ENCODE peak calls at places on chromosome 22, in six cellular contexts. One of them, this sample, is unnamed.

GRCh38 chr22:36083056-36083455 is 54.4 kb upstream of the RBFOX2 start:
- DNase-seq in body of pancreas: no peak
- DNase-seq in HCT116: no peak
- DNase-seq in sigmoid colon: peak; percentile 27
- DNase-seq in prostate gland: no peak
- DNase-seq in uterus: no peak
- DNase-seq in this sample: no peak

GRCh38 chr22:37290737-37291136 is 8.4 kb downstream of the CYTH4 start:
- DNase-seq in prostate gland: no peak
- DNase-seq in HCT116: no peak
- DNase-seq in sigmoid colon: no peak
- DNase-seq in body of pancreas: no peak
- DNase-seq in uterus: no peak
- DNase-seq in this sample: no peak

GRCh38 chr22:32919629-32920028 is 118.1 kb downstream of the TIMP3 start:
- DNase-seq in body of pancreas: no peak
- DNase-seq in sigmoid colon: no peak
- DNase-seq in prostate gland: no peak
- DNase-seq in HCT116: no peak
- DNase-seq in uterus: no peak
- DNase-seq in this sample: no peak

GRCh38 chr22:20864186-20864908 is 5.5 kb downstream of the SNAP29 start:
- DNase-seq in prostate gland: no peak
- DNase-seq in body of pancreas: no peak
- DNase-seq in sigmoid colon: no peak
- DNase-seq in HCT116: no peak
- DNase-seq in uterus: no peak
- DNase-seq in this sample: no peak

GRCh38 chr22:44129614-44129976 is 51.1 kb upstream of the PARVG start:
- DNase-seq in prostate gland: no peak
- DNase-seq in uterus: no peak
- DNase-seq in HCT116: no peak
- DNase-seq in body of pancreas: no peak
- DNase-seq in sigmoid colon: peak; percentile 19
- DNase-seq in this sample: no peak

GRCh38 chr22:19443544-19444211 is 3.8 kb downstream of the C22orf39 start:
- DNase-seq in body of pancreas: no peak
- DNase-seq in prostate gland: no peak
- DNase-seq in sigmoid colon: no peak
- DNase-seq in HCT116: no peak
- DNase-seq in uterus: no peak
- DNase-seq in this sample: no peak

GRCh38 chr22:50530280-50530856 is 556 bp upstream of the TYMP start:
- DNase-seq in body of pancreas: peak; percentile 63
- DNase-seq in HCT116: peak; percentile 73
- DNase-seq in sigmoid colon: peak; percentile 93
- DNase-seq in uterus: peak; percentile 66
- DNase-seq in prostate gland: peak; percentile 72
- DNase-seq in this sample: peak; percentile 84

GRCh38 chr22:41856484-41856883 is 23.6 kb downstream of the SREBF2 start:
- DNase-seq in sigmoid colon: no peak
- DNase-seq in body of pancreas: no peak
- DNase-seq in HCT116: no peak
- DNase-seq in uterus: no peak
- DNase-seq in prostate gland: no peak
- DNase-seq in this sample: no peak

GRCh38 chr22:17476838-17477237 is 86.5 kb upstream of the SLC25A18 start:
- DNase-seq in prostate gland: no peak
- DNase-seq in sigmoid colon: no peak
- DNase-seq in body of pancreas: no peak
- DNase-seq in HCT116: no peak
- DNase-seq in uterus: no peak
- DNase-seq in this sample: no peak

GRCh38 chr22:49435596-49435995 is 392.1 kb downstream of the BRD1 start:
- DNase-seq in body of pancreas: no peak
- DNase-seq in uterus: no peak
- DNase-seq in prostate gland: no peak
- DNase-seq in HCT116: no peak
- DNase-seq in sigmoid colon: no peak
- DNase-seq in this sample: no peak

GRCh38 chr22:49436056-49436455 is 391.6 kb downstream of the BRD1 start:
- DNase-seq in HCT116: no peak
- DNase-seq in prostate gland: no peak
- DNase-seq in body of pancreas: no peak
- DNase-seq in sigmoid colon: no peak
- DNase-seq in uterus: no peak
- DNase-seq in this sample: no peak

GRCh38 chr22:49433044-49433443 is 394.6 kb downstream of the BRD1 start:
- DNase-seq in body of pancreas: no peak
- DNase-seq in HCT116: no peak
- DNase-seq in prostate gland: no peak
- DNase-seq in uterus: no peak
- DNase-seq in sigmoid colon: no peak
- DNase-seq in this sample: peak; percentile 20

GRCh38 chr22:49432211-49432905 is 395.3 kb downstream of the BRD1 start:
- DNase-seq in prostate gland: no peak
- DNase-seq in sigmoid colon: no peak
- DNase-seq in HCT116: no peak
- DNase-seq in uterus: no peak
- DNase-seq in body of pancreas: no peak
- DNase-seq in this sample: peak; percentile 36

DNA sequence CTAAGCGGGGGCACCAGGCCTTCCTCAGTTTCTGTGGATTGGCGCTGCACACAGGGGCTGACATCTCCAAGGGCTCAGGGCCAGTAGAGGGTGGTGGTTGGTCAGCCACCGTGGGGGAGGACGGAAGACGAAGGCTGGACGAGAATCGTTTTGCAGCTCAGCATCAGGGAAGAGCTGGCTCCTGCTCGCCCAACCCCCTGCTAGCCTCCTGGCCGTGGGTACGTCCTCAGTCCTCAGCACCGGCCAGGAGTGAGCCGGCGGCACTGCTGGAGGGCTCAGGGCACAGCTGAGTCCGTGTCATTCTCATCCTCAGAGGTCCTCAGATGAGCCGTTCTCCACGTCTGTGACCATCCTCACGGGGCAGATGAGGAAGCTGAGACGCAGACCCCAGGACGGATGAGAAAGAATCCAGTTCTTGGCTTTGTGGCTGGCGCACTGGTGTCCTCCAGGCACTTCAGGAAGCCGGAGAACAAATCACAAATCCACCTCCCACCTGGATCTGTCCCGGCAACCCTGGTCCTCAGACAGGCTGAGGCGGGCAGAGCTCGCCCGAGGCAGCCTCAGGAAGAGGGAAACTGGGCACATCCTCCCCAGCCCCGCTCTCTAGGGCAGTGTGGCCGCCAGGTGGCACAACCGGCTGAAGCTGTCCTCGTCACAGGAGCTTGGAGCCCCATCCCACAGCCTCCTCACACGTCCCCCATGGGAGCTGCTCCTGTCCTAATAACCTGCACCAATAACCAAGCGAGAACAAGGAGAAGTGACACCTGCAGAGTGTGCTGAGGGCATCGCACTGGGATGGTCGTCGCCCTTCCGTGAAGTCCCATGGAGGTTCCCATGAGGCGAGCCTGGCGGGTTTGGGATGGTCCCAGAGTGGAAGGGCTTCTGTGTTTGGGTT is 393.7 kb downstream of the BRD1 start:
- DNase-seq in sigmoid colon: no peak
- DNase-seq in HCT116: no peak
- DNase-seq in prostate gland: no peak
- DNase-seq in uterus: no peak
- DNase-seq in body of pancreas: no peak
- DNase-seq in this sample: no peak
- TF ChIP-seq CTCF in sigmoid colon: no peak
- TF ChIP-seq CTCF in HCT116: peak; percentile 48
- TF ChIP-seq CTCF in prostate gland: peak; percentile 30
- TF ChIP-seq CTCF in uterus: no peak
- TF ChIP-seq CTCF in body of pancreas: no peak
- TF ChIP-seq CTCF in this sample: no peak

DNA sequence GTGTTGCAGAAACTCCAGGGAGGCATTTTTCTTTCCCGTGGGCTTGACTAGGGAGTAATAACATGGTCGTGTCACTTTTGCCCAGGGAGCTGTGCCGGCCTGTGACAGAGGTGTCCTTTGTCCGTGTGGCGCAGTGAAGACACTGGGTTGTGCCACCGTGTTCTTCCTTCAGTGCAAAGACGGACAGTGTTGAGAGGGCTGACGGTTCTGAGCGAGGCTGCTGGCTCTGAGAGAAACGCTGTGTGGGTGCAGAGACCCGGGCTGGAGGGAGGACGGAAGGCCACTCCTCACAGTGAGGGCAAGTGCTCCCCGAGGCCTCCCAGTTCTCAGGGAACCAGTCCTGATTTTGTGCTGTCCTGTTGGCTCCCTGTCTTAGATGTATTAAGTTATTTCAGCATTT is 20.2 kb downstream of the NUP50 start:
- DNase-seq in body of pancreas: no peak
- DNase-seq in prostate gland: no peak
- DNase-seq in sigmoid colon: no peak
- DNase-seq in HCT116: no peak
- DNase-seq in uterus: no peak
- DNase-seq in this sample: no peak
- TF ChIP-seq POLR2A in body of pancreas: no peak
- TF ChIP-seq POLR2A in prostate gland: no peak
- TF ChIP-seq POLR2A in sigmoid colon: no peak
- TF ChIP-seq POLR2A in HCT116: no peak
- TF ChIP-seq POLR2A in uterus: no peak
- TF ChIP-seq POLR2A in this sample: no peak

GRCh38 chr22:38729946-38730345 is 24.2 kb downstream of the GTPBP1 start:
- DNase-seq in prostate gland: no peak
- DNase-seq in uterus: no peak
- DNase-seq in body of pancreas: peak; percentile 6
- DNase-seq in sigmoid colon: no peak
- DNase-seq in HCT116: no peak
- DNase-seq in this sample: no peak
- H3K27ac ChIP-seq in prostate gland: no peak overlapping the region
- H3K27ac ChIP-seq in uterus: no peak overlapping the region
- H3K27ac ChIP-seq in body of pancreas: no peak overlapping the region
- H3K27ac ChIP-seq in sigmoid colon: no peak overlapping the region
- H3K27ac ChIP-seq in HCT116: no peak overlapping the region
- H3K27ac ChIP-seq in this sample: no peak overlapping the region

GRCh38 chr22:24156146-24156914 is 25.0 kb upstream of the SUSD2 start:
- DNase-seq in HCT116: no peak
- DNase-seq in body of pancreas: peak; percentile 28
- DNase-seq in sigmoid colon: no peak
- DNase-seq in prostate gland: no peak
- DNase-seq in uterus: no peak
- DNase-seq in this sample: no peak

GRCh38 chr22:24154826-24155225 is 26.5 kb upstream of the SUSD2 start:
- DNase-seq in HCT116: no peak
- DNase-seq in prostate gland: no peak
- DNase-seq in sigmoid colon: no peak
- DNase-seq in uterus: no peak
- DNase-seq in body of pancreas: no peak
- DNase-seq in this sample: no peak

GRCh38 chr22:24153959-24154358 is 27.3 kb upstream of the SUSD2 start:
- DNase-seq in prostate gland: no peak
- DNase-seq in sigmoid colon: no peak
- DNase-seq in HCT116: no peak
- DNase-seq in uterus: no peak
- DNase-seq in body of pancreas: no peak
- DNase-seq in this sample: no peak

GRCh38 chr22:24155597-24156145 is 25.6 kb upstream of the SUSD2 start:
- DNase-seq in uterus: peak; percentile 86
- DNase-seq in sigmoid colon: peak; percentile 94
- DNase-seq in HCT116: no peak
- DNase-seq in prostate gland: peak; percentile 65
- DNase-seq in body of pancreas: peak; percentile 74
- DNase-seq in this sample: peak; percentile 43

GRCh38 chr22:24153353-24153752 is 27.9 kb upstream of the SUSD2 start:
- DNase-seq in uterus: no peak
- DNase-seq in HCT116: no peak
- DNase-seq in sigmoid colon: no peak
- DNase-seq in prostate gland: no peak
- DNase-seq in body of pancreas: no peak
- DNase-seq in this sample: no peak
- TF ChIP-seq CTCF in uterus: no peak
- TF ChIP-seq CTCF in HCT116: no peak
- TF ChIP-seq CTCF in sigmoid colon: no peak
- TF ChIP-seq CTCF in prostate gland: no peak
- TF ChIP-seq CTCF in body of pancreas: no peak
- TF ChIP-seq CTCF in this sample: no peak

This sample was measured in breast epithelium.